ENCODE peak calls at places on chromosomes 13 and 19, in five cellular contexts. One of them, this sample, is unnamed.

GRCh38 chr13:113907637-113908617 is 44.1 kb upstream of the GAS6 start:
- DNase-seq in HepG2: no peak
- DNase-seq in K562: no peak
- DNase-seq in SK-N-SH: no peak
- DNase-seq in GM12878: no peak
- DNase-seq in this sample: no peak

GRCh38 chr13:89401209-89401810 is 1730.1 kb downstream of the SLITRK5 start:
- DNase-seq in SK-N-SH: no peak
- DNase-seq in HepG2: no peak
- DNase-seq in K562: no peak
- DNase-seq in GM12878: no peak
- DNase-seq in this sample: no peak

GRCh38 chr19:12629215-12629614 is 18.5 kb downstream of the ZNF791 start:
- DNase-seq in GM12878: no peak
- DNase-seq in HepG2: no peak
- DNase-seq in K562: no peak
- DNase-seq in SK-N-SH: no peak
- DNase-seq in this sample: no peak

GRCh38 chr13:31598990-31599389 is 140.3 kb upstream of the RXFP2 start:
- DNase-seq in SK-N-SH: no peak
- DNase-seq in HepG2: no peak
- DNase-seq in GM12878: no peak
- DNase-seq in K562: no peak
- DNase-seq in this sample: no peak

GRCh38 chr13:102299366-102299765 is 102.5 kb downstream of the FGF14 start:
- DNase-seq in K562: no peak
- DNase-seq in HepG2: no peak
- DNase-seq in SK-N-SH: no peak
- DNase-seq in GM12878: no peak
- DNase-seq in this sample: no peak

GRCh38 chr13:78183737-78184136 is 265.1 kb upstream of the EDNRB start:
- DNase-seq in HepG2: no peak
- DNase-seq in K562: no peak
- DNase-seq in SK-N-SH: no peak
- DNase-seq in GM12878: no peak
- DNase-seq in this sample: no peak

GRCh38 chr19:43526884-43527859 is at the start of gene ETHE1:
- DNase-seq in SK-N-SH: peak; percentile 92
- DNase-seq in HepG2: peak; percentile 44
- DNase-seq in GM12878: no peak
- DNase-seq in K562: peak; percentile 87
- DNase-seq in this sample: no peak

GRCh38 chr13:19155321-19155861 is 26.2 kb downstream of the TUBA3C start:
- DNase-seq in HepG2: no peak
- DNase-seq in GM12878: no peak
- DNase-seq in SK-N-SH: no peak
- DNase-seq in K562: no peak
- DNase-seq in this sample: no peak

GRCh38 chr13:101751488-101751887 is 299.0 kb downstream of the ITGBL1 start:
- DNase-seq in K562: no peak
- DNase-seq in HepG2: no peak
- DNase-seq in SK-N-SH: peak; percentile 31
- DNase-seq in GM12878: no peak
- DNase-seq in this sample: no peak

GRCh38 chr13:60016229-60016628 is 147.5 kb downstream of the DIAPH3 start:
- DNase-seq in K562: no peak
- DNase-seq in HepG2: no peak
- DNase-seq in GM12878: no peak
- DNase-seq in SK-N-SH: no peak
- DNase-seq in this sample: no peak

GRCh38 chr19:56751078-56751489 is 79.5 kb upstream of the ZNF835 start:
- DNase-seq in SK-N-SH: peak; percentile 27
- DNase-seq in K562: no peak
- DNase-seq in GM12878: no peak
- DNase-seq in HepG2: peak; percentile 56
- DNase-seq in this sample: no peak

GRCh38 chr13:38418286-38418685 is 68.6 kb downstream of the UFM1 start:
- DNase-seq in K562: no peak
- DNase-seq in HepG2: no peak
- DNase-seq in SK-N-SH: no peak
- DNase-seq in GM12878: no peak
- DNase-seq in this sample: no peak

GRCh38 chr13:77339408-77339807 is 12.5 kb upstream of the MYCBP2 start:
- DNase-seq in SK-N-SH: no peak
- DNase-seq in GM12878: no peak
- DNase-seq in HepG2: no peak
- DNase-seq in K562: no peak
- DNase-seq in this sample: no peak

GRCh38 chr19:16589917-16590316 is 17.7 kb upstream of the SLC35E1 start:
- DNase-seq in HepG2: no peak
- DNase-seq in SK-N-SH: peak; percentile 49
- DNase-seq in GM12878: no peak
- DNase-seq in K562: no peak
- DNase-seq in this sample: no peak

GRCh38 chr19:48806518-48806817 is 4.4 kb downstream of the BCAT2 start:
- DNase-seq in GM12878: no peak
- DNase-seq in SK-N-SH: peak; percentile 82
- DNase-seq in K562: peak; percentile 79
- DNase-seq in HepG2: no peak
- DNase-seq in this sample: no peak

GRCh38 chr13:90783273-90783672 is 564.2 kb upstream of the MIR17HG start:
- DNase-seq in HepG2: no peak
- DNase-seq in GM12878: no peak
- DNase-seq in SK-N-SH: no peak
- DNase-seq in K562: no peak
- DNase-seq in this sample: no peak

GRCh38 chr19:17473041-17473440 is 2.7 kb downstream of the SLC27A1 start:
- DNase-seq in K562: peak; percentile 73
- DNase-seq in GM12878: no peak
- DNase-seq in SK-N-SH: no peak
- DNase-seq in HepG2: no peak
- DNase-seq in this sample: peak; percentile 35

GRCh38 chr13:108609353-108609752 is 20.1 kb upstream of the MYO16 start:
- DNase-seq in HepG2: no peak
- DNase-seq in K562: peak; percentile 18
- DNase-seq in GM12878: no peak
- DNase-seq in SK-N-SH: peak; percentile 33
- DNase-seq in this sample: peak; percentile 37

GRCh38 chr19:2099937-2100718 is 3.4 kb downstream of the IZUMO4 start:
- DNase-seq in SK-N-SH: no peak
- DNase-seq in GM12878: no peak
- DNase-seq in K562: no peak
- DNase-seq in HepG2: no peak
- DNase-seq in this sample: no peak

GRCh38 chr19:2095338-2095938 is 688 bp downstream of the MOB3A start:
- DNase-seq in SK-N-SH: no peak
- DNase-seq in K562: peak; percentile 16
- DNase-seq in GM12878: no peak
- DNase-seq in HepG2: no peak
- DNase-seq in this sample: no peak

GRCh38 chr19:2099054-2099501 is 2.4 kb downstream of the IZUMO4 start:
- DNase-seq in GM12878: no peak
- DNase-seq in SK-N-SH: no peak
- DNase-seq in K562: no peak
- DNase-seq in HepG2: no peak
- DNase-seq in this sample: no peak

GRCh38 chr19:2096543-2097329 is at the start of gene IZUMO4:
- DNase-seq in K562: peak; percentile 97
- DNase-seq in HepG2: peak; percentile 89
- DNase-seq in GM12878: peak; percentile 71
- DNase-seq in SK-N-SH: peak; percentile 99
- DNase-seq in this sample: peak; percentile 92

GRCh38 chr19:2097330-2098327 is 914 bp downstream of the IZUMO4 start:
- DNase-seq in SK-N-SH: no peak
- DNase-seq in K562: peak; percentile 15
- DNase-seq in GM12878: no peak
- DNase-seq in HepG2: no peak
- DNase-seq in this sample: no peak
- TF ChIP-seq REST in SK-N-SH: no peak
- TF ChIP-seq REST in K562: no peak
- TF ChIP-seq REST in GM12878: no peak
- TF ChIP-seq REST in HepG2: no peak
- TF ChIP-seq REST in this sample: no peak

GRCh38 chr13:73998631-73999030 is 135.6 kb downstream of the KLF12 start:
- DNase-seq in GM12878: no peak
- DNase-seq in K562: no peak
- DNase-seq in HepG2: no peak
- DNase-seq in SK-N-SH: no peak
- DNase-seq in this sample: no peak
- H3K9ac ChIP-seq in GM12878: no peak overlapping the region
- H3K9ac ChIP-seq in K562: no peak overlapping the region
- H3K9ac ChIP-seq in HepG2: no peak overlapping the region
- H3K9ac ChIP-seq in SK-N-SH: no peak overlapping the region
- H3K9ac ChIP-seq in this sample: no peak overlapping the region

GRCh38 chr13:43044720-43045301 is 21.4 kb downstream of the DNAJC15 start:
- DNase-seq in SK-N-SH: no peak
- DNase-seq in GM12878: no peak
- DNase-seq in K562: no peak
- DNase-seq in HepG2: peak; percentile 54
- DNase-seq in this sample: no peak
- TF ChIP-seq REST in SK-N-SH: no peak
- TF ChIP-seq REST in GM12878: no peak
- TF ChIP-seq REST in K562: no peak
- TF ChIP-seq REST in HepG2: no peak
- TF ChIP-seq REST in this sample: no peak

GRCh38 chr19:4454952-4455738 is 2.4 kb downstream of the UBXN6 start:
- DNase-seq in K562: peak; percentile 91
- DNase-seq in SK-N-SH: no peak
- DNase-seq in HepG2: no peak
- DNase-seq in GM12878: no peak
- DNase-seq in this sample: no peak
- H3K9ac ChIP-seq in K562: peak overlapping the region; percentile 85
- H3K9ac ChIP-seq in SK-N-SH: peak overlapping the region; percentile 88
- H3K9ac ChIP-seq in HepG2: peak overlapping the region; percentile 8
- H3K9ac ChIP-seq in GM12878: no peak overlapping the region
- H3K9ac ChIP-seq in this sample: no peak overlapping the region

GRCh38 chr19:39830406-39830805 is 3.6 kb downstream of the DYRK1B start:
- DNase-seq in HepG2: no peak
- DNase-seq in SK-N-SH: no peak
- DNase-seq in K562: no peak
- DNase-seq in GM12878: no peak
- DNase-seq in this sample: no peak
- TF ChIP-seq REST in HepG2: no peak
- TF ChIP-seq REST in SK-N-SH: no peak
- TF ChIP-seq REST in K562: no peak
- TF ChIP-seq REST in GM12878: no peak
- TF ChIP-seq REST in this sample: no peak

DNA sequence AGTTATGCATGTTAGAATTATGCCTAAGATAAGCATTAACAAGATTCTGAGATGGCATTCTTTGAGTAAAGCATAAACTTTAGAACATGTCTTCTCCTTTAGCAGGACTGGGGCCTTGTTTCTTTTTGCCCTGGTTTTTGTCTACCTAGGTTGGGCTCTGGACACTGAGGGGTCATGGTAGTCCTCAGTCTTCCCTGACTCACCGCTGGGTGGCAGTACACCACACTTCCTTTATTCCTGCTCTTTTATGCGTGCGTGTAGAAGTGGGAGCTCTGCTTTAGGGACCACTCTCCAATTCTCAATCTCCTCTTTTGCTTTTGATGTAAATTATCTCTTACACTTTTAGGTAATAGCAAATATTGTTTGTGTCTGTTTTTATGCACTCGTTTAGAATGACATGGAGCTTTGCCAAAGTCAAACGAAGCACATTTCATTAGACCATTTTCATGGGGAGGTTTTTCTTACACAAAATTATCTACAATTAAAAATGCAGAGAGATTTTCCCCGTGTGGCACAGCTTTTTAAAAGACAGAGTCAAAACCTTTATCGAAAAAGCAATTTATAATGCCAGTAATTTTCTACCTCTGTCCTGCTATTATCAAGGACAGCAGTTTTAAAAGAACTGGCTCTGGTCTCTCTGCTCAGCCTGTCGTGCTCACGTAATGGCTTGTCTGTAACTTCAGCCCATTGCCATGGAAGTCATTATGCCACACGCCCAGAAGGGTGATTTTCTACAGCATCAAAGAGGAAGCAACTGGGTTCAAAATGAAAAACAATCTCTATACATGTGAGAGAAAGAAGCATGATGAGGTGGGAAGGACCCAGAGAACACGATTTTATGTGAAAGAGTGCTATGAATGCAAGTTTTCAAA is 413.9 kb downstream of the COG6 start:
- DNase-seq in K562: peak; percentile 51
- DNase-seq in GM12878: no peak
- DNase-seq in HepG2: peak; percentile 67
- DNase-seq in SK-N-SH: peak; percentile 64
- DNase-seq in this sample: peak; percentile 44
- H3K9ac ChIP-seq in K562: no peak overlapping the region
- H3K9ac ChIP-seq in GM12878: no peak overlapping the region
- H3K9ac ChIP-seq in HepG2: no peak overlapping the region
- H3K9ac ChIP-seq in SK-N-SH: no peak overlapping the region
- H3K9ac ChIP-seq in this sample: no peak overlapping the region

GRCh38 chr13:25380082-25380481 is 8.3 kb downstream of the ATP8A2 start:
- DNase-seq in SK-N-SH: no peak
- DNase-seq in HepG2: no peak
- DNase-seq in GM12878: no peak
- DNase-seq in K562: peak; percentile 74
- DNase-seq in this sample: no peak
- TF ChIP-seq REST in SK-N-SH: no peak
- TF ChIP-seq REST in HepG2: no peak
- TF ChIP-seq REST in GM12878: no peak
- TF ChIP-seq REST in K562: no peak
- TF ChIP-seq REST in this sample: no peak

GRCh38 chr19:52689804-52690394 is 44.9 kb downstream of the ZNF611 start:
- DNase-seq in HepG2: no peak
- DNase-seq in K562: peak; percentile 37
- DNase-seq in SK-N-SH: peak; percentile 61
- DNase-seq in GM12878: no peak
- DNase-seq in this sample: no peak

GRCh38 chr19:52690395-52691214 is 44.2 kb downstream of the ZNF611 start:
- DNase-seq in HepG2: peak; percentile 60
- DNase-seq in K562: peak; percentile 96
- DNase-seq in SK-N-SH: peak; percentile 94
- DNase-seq in GM12878: peak; percentile 45
- DNase-seq in this sample: peak; percentile 76

GRCh38 chr19:52692431-52693008 is 42.3 kb downstream of the ZNF611 start:
- DNase-seq in GM12878: no peak
- DNase-seq in SK-N-SH: no peak
- DNase-seq in HepG2: no peak
- DNase-seq in K562: peak; percentile 88
- DNase-seq in this sample: no peak

GRCh38 chr19:52691737-52692136 is 43.1 kb downstream of the ZNF611 start:
- DNase-seq in GM12878: peak; percentile 62
- DNase-seq in K562: peak; percentile 42
- DNase-seq in SK-N-SH: no peak
- DNase-seq in HepG2: no peak
- DNase-seq in this sample: no peak

GRCh38 chr19:52691215-52691610 is 43.6 kb downstream of the ZNF611 start:
- DNase-seq in HepG2: no peak
- DNase-seq in SK-N-SH: no peak
- DNase-seq in GM12878: no peak
- DNase-seq in K562: peak; percentile 51
- DNase-seq in this sample: no peak
- H3K9ac ChIP-seq in HepG2: no peak overlapping the region
- H3K9ac ChIP-seq in SK-N-SH: peak overlapping the region; percentile 41
- H3K9ac ChIP-seq in GM12878: peak overlapping the region; percentile 84
- H3K9ac ChIP-seq in K562: peak overlapping the region; percentile 87
- H3K9ac ChIP-seq in this sample: peak overlapping the region; percentile 79